ENCODE peak calls at places on chromosomes 3 and 15, in ten cellular contexts. T, J, B, C, G, S, R, W, N and O are unnamed samples.

GRCh38 chr3:76222115-76222652 is 436.8 kb upstream of the ZNF717 start:
- DNase-seq in N (no peak), B (no peak), T (no peak), S (no peak), W (peak; percentile 27), J (no peak), C (no peak), G (no peak), R (peak; percentile 78), O (no peak)

GRCh38 chr15:80550219-80550909 is 144.7 kb upstream of the ABHD17C start:
- DNase-seq in T (no peak), S (no peak), W (peak; percentile 99), B (no peak), C (peak; percentile 49), R (peak; percentile 51), J (no peak), N (no peak), G (no peak), O (no peak)

GRCh38 chr3:12663311-12663935 is 494 bp downstream of the RAF1 start:
- DNase-seq in S (peak; percentile 75), J (peak; percentile 28), W (no peak), C (no peak), T (no peak), B (no peak), G (peak; percentile 17), N (peak; percentile 56), R (peak; percentile 56), O (peak; percentile 44)

GRCh38 chr3:112090899-112091586 is 4.9 kb downstream of the C3orf52 start:
- DNase-seq in G (no peak), B (no peak), J (no peak), C (peak; percentile 33), N (no peak), S (no peak), W (no peak), R (peak; percentile 54), T (no peak), O (no peak)

GRCh38 chr3:113225286-113225685 is 13.9 kb downstream of the BOC start:
- DNase-seq in G (no peak), R (no peak), N (no peak), C (no peak), T (no peak), J (no peak), B (no peak), S (no peak), W (no peak), O (no peak)

GRCh38 chr3:167887096-167887495 is 151.6 kb downstream of the SERPINI1 start:
- DNase-seq in T (no peak), B (no peak), G (no peak), S (no peak), N (no peak), J (no peak), R (peak; percentile 87), W (peak; percentile 11), C (no peak), O (no peak)

GRCh38 chr15:39591141-39591895 is 10.4 kb downstream of the THBS1 start:
- DNase-seq in T (no peak), G (no peak), N (no peak), S (no peak), J (no peak), B (no peak), R (peak; percentile 1), C (no peak), W (no peak), O (no peak)

GRCh38 chr15:60004019-60004845 is at the start of gene FOXB1:
- DNase-seq in W (no peak), S (no peak), B (no peak), T (no peak), N (no peak), G (no peak), C (no peak), J (no peak), R (no peak), O (peak; percentile 64)

GRCh38 chr3:122564155-122564912 is at the start of the genes DTX3L and PARP9:
- DNase-seq in C (peak; percentile 81), G (peak; percentile 80), B (peak; percentile 75), R (peak; percentile 83), J (peak; percentile 75), W (peak; percentile 86), S (peak; percentile 78), N (peak; percentile 69), T (peak; percentile 82), O (peak; percentile 51)

GRCh38 chr3:139930201-139930600 is 4.8 kb upstream of the CLSTN2 start:
- DNase-seq in J (no peak), S (no peak), T (no peak), G (no peak), B (no peak), R (no peak), N (no peak), C (no peak), W (no peak), O (no peak)

GRCh38 chr15:74291101-74292071 is 55.3 kb downstream of the CCDC33 start:
- DNase-seq in W (peak; percentile 83), R (peak; percentile 67), C (peak; percentile 81), N (peak; percentile 54), G (peak; percentile 99), S (peak; percentile 68), B (peak; percentile 92), T (peak; percentile 69), J (peak; percentile 18), O (peak; percentile 90)

GRCh38 chr3:21718161-21718765 is 32.7 kb downstream of the ZNF385D start:
- DNase-seq in R (peak; percentile 97), S (no peak), B (no peak), J (no peak), N (no peak), T (no peak), W (peak; percentile 86), G (no peak), C (no peak), O (no peak)

GRCh38 chr3:69033470-69033869 is 18.7 kb downstream of the TMF1 start:
- DNase-seq in R (peak; percentile 60), W (peak; percentile 92), S (no peak), T (no peak), J (no peak), G (no peak), B (no peak), C (no peak), N (no peak), O (no peak)

GRCh38 chr15:67843092-67843501 is 3.3 kb upstream of the RNU6-1 start:
- DNase-seq in J (no peak), S (no peak), R (no peak), W (no peak), N (no peak), T (no peak), B (no peak), C (no peak), G (no peak), O (no peak)

GRCh38 chr3:101680466-101680865 is 3.5 kb upstream of the ZBTB11 start:
- DNase-seq in W (no peak), J (no peak), R (no peak), N (no peak), T (no peak), S (no peak), C (no peak), B (no peak), G (no peak), O (no peak)

GRCh38 chr3:101676765-101677435 is at the start of gene ZBTB11:
- DNase-seq in R (peak; percentile 100), G (peak; percentile 100), B (peak; percentile 99), C (peak; percentile 100), N (peak; percentile 100), J (peak; percentile 99), T (peak; percentile 97), S (peak; percentile 99), W (peak; percentile 100), O (peak; percentile 99)

GRCh38 chr3:101675709-101676218 is 1.2 kb downstream of the ZBTB11 start:
- DNase-seq in J (peak; percentile 41), N (no peak), B (no peak), C (no peak), W (peak; percentile 13), G (no peak), T (no peak), R (peak; percentile 13), S (peak; percentile 51), O (peak; percentile 48)

GRCh38 chr3:101676219-101676764 is 640 bp downstream of the ZBTB11 start:
- DNase-seq in W (peak; percentile 98), R (peak; percentile 98), S (peak; percentile 91), C (peak; percentile 98), J (peak; percentile 92), G (peak; percentile 98), T (peak; percentile 97), N (peak; percentile 90), B (peak; percentile 94), O (peak; percentile 99)

DNA sequence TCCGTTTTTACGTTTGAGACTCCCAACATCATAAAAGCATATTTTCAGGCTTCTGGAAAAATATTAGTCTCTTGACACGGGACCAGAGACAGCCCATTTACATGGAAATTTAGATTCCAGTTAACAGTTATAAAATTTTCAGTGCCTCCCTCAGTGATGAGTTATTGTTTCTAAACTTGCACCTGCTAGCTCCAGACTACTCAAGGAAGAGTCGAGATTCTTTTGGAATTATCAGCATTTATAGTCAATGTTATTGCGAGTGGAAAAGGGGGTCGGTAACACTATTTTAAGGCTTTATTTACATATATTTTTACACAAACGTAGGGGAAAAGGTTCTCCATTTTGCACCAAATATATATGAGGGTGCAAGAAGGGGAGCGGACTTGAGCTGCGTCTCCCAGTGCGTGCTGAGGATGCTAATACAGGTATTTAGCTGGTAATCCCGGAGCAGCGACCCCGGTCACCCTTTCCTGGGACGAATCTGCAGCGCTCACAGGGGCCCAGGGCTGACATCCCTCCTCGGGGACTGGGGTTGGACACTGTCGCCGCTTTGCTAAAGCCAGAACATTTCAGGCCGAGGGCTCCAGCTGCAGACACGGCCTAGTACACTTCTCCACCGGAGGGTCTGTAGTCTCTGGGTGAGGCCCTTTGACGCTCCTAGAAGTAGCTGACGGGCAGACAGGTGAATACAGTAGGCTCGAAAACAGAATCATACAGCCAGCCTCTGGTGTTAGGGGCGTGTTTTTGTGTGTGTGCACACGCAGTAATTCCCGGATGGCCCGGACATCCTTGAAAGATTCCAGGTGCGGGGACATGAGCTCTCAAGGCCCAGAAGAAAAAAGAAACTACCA is 729 bp upstream of the ZBTB11 start:
- DNase-seq in G (no peak), B (no peak), S (no peak), C (peak; percentile 32), T (peak; percentile 43), W (no peak), R (peak; percentile 36), J (peak; percentile 24), N (no peak), O (no peak)
- TF ChIP-seq CTCF in G (no peak), B (peak; percentile 14), S (no peak), C (no peak), T (no peak), W (no peak), R (no peak), J (no peak), N (no peak), O (peak; percentile 8)

GRCh38 chr3:34011171-34012101 is 213.0 kb downstream of the PDCD6IP start:
- DNase-seq in S (no peak), G (peak; percentile 51), T (no peak), J (no peak), R (peak; percentile 51), C (peak; percentile 21), B (no peak), W (peak; percentile 48), N (no peak), O (no peak)
- TF ChIP-seq CTCF in S (no peak), G (peak; percentile 38), T (peak; percentile 24), J (no peak), R (peak; percentile 64), C (peak; percentile 24), B (no peak), W (peak; percentile 50), N (no peak), O (no peak)

GRCh38 chr3:50189274-50189673 is 2.1 kb upstream of the GNAT1 start:
- DNase-seq in W (peak; percentile 89), B (no peak), G (peak; percentile 77), J (peak; percentile 19), C (peak; percentile 58), S (peak; percentile 75), T (no peak), R (peak; percentile 88), N (peak; percentile 62), O (peak; percentile 81)
- TF ChIP-seq CTCF in W (peak; percentile 95), B (peak; percentile 84), G (peak; percentile 70), J (no peak), C (peak; percentile 61), S (peak; percentile 96), T (peak; percentile 71), R (peak; percentile 92), N (no peak), O (peak; percentile 67)

GRCh38 chr3:33233884-33234283 is 15.3 kb upstream of the SUSD5 start:
- DNase-seq in R (no peak), S (no peak), B (no peak), T (no peak), N (no peak), W (no peak), J (no peak), C (no peak), G (no peak), O (no peak)
- TF ChIP-seq CTCF in R (peak; percentile 19), S (peak; percentile 22), B (no peak), T (no peak), N (no peak), W (peak; percentile 22), J (no peak), C (no peak), G (no peak), O (no peak)